ENCODE peak calls at places on chromosomes 12 and 14, in four cellular contexts. One of them, this sample, is unnamed.

GRCh38 chr12:16037533-16037932 is 126.4 kb downstream of the DERA start:
- DNase-seq in HepG2: peak
- DNase-seq in GM12878: no peak
- DNase-seq in K562: no peak
- DNase-seq in this sample: no peak

GRCh38 chr14:24343795-24344660 is 4.2 kb upstream of the RIPK3 start:
- DNase-seq in HepG2: peak
- DNase-seq in GM12878: no peak
- DNase-seq in K562: no peak
- DNase-seq in this sample: no peak

GRCh38 chr14:23538785-23539184 is 12.8 kb downstream of the ZFHX2 start:
- DNase-seq in HepG2: no peak
- DNase-seq in GM12878: no peak
- DNase-seq in K562: no peak
- DNase-seq in this sample: no peak

GRCh38 chr14:28784262-28785021 is 17.9 kb downstream of the FOXG1 start:
- DNase-seq in HepG2: no peak
- DNase-seq in GM12878: no peak
- DNase-seq in K562: no peak
- DNase-seq in this sample: no peak

GRCh38 chr14:95288672-95289322 is 30.9 kb downstream of the CLMN start:
- DNase-seq in HepG2: no peak
- DNase-seq in GM12878: no peak
- DNase-seq in K562: no peak
- DNase-seq in this sample: no peak

GRCh38 chr12:94535614-94535932 is 75.9 kb upstream of the CEP83 start:
- DNase-seq in HepG2: peak
- DNase-seq in GM12878: no peak
- DNase-seq in K562: no peak
- DNase-seq in this sample: no peak

GRCh38 chr14:49506650-49507049 is 79.5 kb downstream of the RPS29 start:
- DNase-seq in HepG2: no peak
- DNase-seq in GM12878: no peak
- DNase-seq in K562: no peak
- DNase-seq in this sample: no peak

GRCh38 chr14:32938719-32939253 is at the start of gene NPAS3:
- DNase-seq in HepG2: no peak
- DNase-seq in GM12878: no peak
- DNase-seq in K562: no peak
- DNase-seq in this sample: peak

GRCh38 chr12:85237320-85237719 is 42.7 kb upstream of the ALX1 start:
- DNase-seq in HepG2: no peak
- DNase-seq in GM12878: no peak
- DNase-seq in K562: no peak
- DNase-seq in this sample: no peak

GRCh38 chr14:33990790-33991189 is 39.9 kb upstream of the EGLN3 start:
- DNase-seq in HepG2: no peak
- DNase-seq in GM12878: no peak
- DNase-seq in K562: no peak
- DNase-seq in this sample: no peak

GRCh38 chr12:90940872-90941499 is 14.0 kb downstream of the CCER1 start:
- DNase-seq in HepG2: peak
- DNase-seq in GM12878: no peak
- DNase-seq in K562: peak
- DNase-seq in this sample: peak

GRCh38 chr14:73713804-73714655 is at the start of gene PNMA1:
- DNase-seq in HepG2: peak
- DNase-seq in GM12878: no peak
- DNase-seq in K562: peak
- DNase-seq in this sample: peak

GRCh38 chr14:99143793-99144192 is 128.2 kb downstream of the BCL11B start:
- DNase-seq in HepG2: no peak
- DNase-seq in GM12878: no peak
- DNase-seq in K562: no peak
- DNase-seq in this sample: no peak

GRCh38 chr12:92419201-92419600 is 273.6 kb upstream of the BTG1 start:
- DNase-seq in HepG2: no peak
- DNase-seq in GM12878: no peak
- DNase-seq in K562: no peak
- DNase-seq in this sample: no peak

GRCh38 chr12:15732341-15733061 is 56.7 kb downstream of the EPS8 start:
- DNase-seq in HepG2: peak
- DNase-seq in GM12878: peak
- DNase-seq in K562: no peak
- DNase-seq in this sample: no peak

GRCh38 chr12:70812124-70812523 is 108.4 kb downstream of the PTPRR start:
- DNase-seq in HepG2: no peak
- DNase-seq in GM12878: no peak
- DNase-seq in K562: no peak
- DNase-seq in this sample: no peak

GRCh38 chr14:103198429-103199140 is 75.3 kb downstream of the TNFAIP2 start:
- DNase-seq in HepG2: peak
- DNase-seq in GM12878: no peak
- DNase-seq in K562: no peak
- DNase-seq in this sample: no peak

GRCh38 chr12:112013601-112014402 is 576 bp downstream of the ERP29 start:
- DNase-seq in HepG2: peak
- DNase-seq in GM12878: peak
- DNase-seq in K562: peak
- DNase-seq in this sample: peak

GRCh38 chr12:1822699-1823098 is 2.3 kb downstream of the LRTM2 start:
- DNase-seq in HepG2: no peak
- DNase-seq in GM12878: no peak
- DNase-seq in K562: no peak
- DNase-seq in this sample: no peak

GRCh38 chr12:117580718-117581062 is 219.3 kb upstream of the NOS1 start:
- DNase-seq in HepG2: no peak
- DNase-seq in GM12878: no peak
- DNase-seq in K562: peak
- DNase-seq in this sample: peak

GRCh38 chr12:110183386-110183785 is 59.2 kb downstream of the IFT81 start:
- DNase-seq in HepG2: peak
- DNase-seq in GM12878: no peak
- DNase-seq in K562: no peak
- DNase-seq in this sample: no peak

GRCh38 chr12:40105265-40105514 is 691 bp downstream of the SLC2A13 start:
- DNase-seq in HepG2: no peak
- DNase-seq in GM12878: no peak
- DNase-seq in K562: no peak
- DNase-seq in this sample: no peak

GRCh38 chr14:54651649-54652048 is 84.7 kb downstream of the SAMD4A start:
- DNase-seq in HepG2: no peak
- DNase-seq in GM12878: no peak
- DNase-seq in K562: no peak
- DNase-seq in this sample: no peak

GRCh38 chr12:25644964-25645363 is 91.9 kb upstream of the LMNTD1 start:
- DNase-seq in HepG2: no peak
- DNase-seq in GM12878: no peak
- DNase-seq in K562: no peak
- DNase-seq in this sample: no peak

GRCh38 chr12:55955800-55956508 is 9.9 kb downstream of the PMEL start:
- DNase-seq in HepG2: peak
- DNase-seq in GM12878: no peak
- DNase-seq in K562: peak
- DNase-seq in this sample: no peak

GRCh38 chr12:47323802-47324201 is 244.0 kb upstream of the AMIGO2 start:
- DNase-seq in HepG2: no peak
- DNase-seq in GM12878: no peak
- DNase-seq in K562: no peak
- DNase-seq in this sample: no peak

GRCh38 chr14:44463386-44464004 is 43.6 kb downstream of the FSCB start:
- DNase-seq in HepG2: no peak
- DNase-seq in GM12878: no peak
- DNase-seq in K562: no peak
- DNase-seq in this sample: no peak
- TF ChIP-seq FOXK2 in HepG2: no peak
- TF ChIP-seq FOXK2 in GM12878: no peak
- TF ChIP-seq FOXK2 in K562: no peak
- TF ChIP-seq FOXK2 in this sample: no peak

GRCh38 chr12:43282106-43282505 is 269.9 kb downstream of the ADAMTS20 start:
- DNase-seq in HepG2: no peak
- DNase-seq in GM12878: no peak
- DNase-seq in K562: no peak
- DNase-seq in this sample: no peak
- TF ChIP-seq SP1 in HepG2: no peak
- TF ChIP-seq SP1 in GM12878: no peak
- TF ChIP-seq SP1 in K562: no peak
- TF ChIP-seq SP1 in this sample: no peak

DNA sequence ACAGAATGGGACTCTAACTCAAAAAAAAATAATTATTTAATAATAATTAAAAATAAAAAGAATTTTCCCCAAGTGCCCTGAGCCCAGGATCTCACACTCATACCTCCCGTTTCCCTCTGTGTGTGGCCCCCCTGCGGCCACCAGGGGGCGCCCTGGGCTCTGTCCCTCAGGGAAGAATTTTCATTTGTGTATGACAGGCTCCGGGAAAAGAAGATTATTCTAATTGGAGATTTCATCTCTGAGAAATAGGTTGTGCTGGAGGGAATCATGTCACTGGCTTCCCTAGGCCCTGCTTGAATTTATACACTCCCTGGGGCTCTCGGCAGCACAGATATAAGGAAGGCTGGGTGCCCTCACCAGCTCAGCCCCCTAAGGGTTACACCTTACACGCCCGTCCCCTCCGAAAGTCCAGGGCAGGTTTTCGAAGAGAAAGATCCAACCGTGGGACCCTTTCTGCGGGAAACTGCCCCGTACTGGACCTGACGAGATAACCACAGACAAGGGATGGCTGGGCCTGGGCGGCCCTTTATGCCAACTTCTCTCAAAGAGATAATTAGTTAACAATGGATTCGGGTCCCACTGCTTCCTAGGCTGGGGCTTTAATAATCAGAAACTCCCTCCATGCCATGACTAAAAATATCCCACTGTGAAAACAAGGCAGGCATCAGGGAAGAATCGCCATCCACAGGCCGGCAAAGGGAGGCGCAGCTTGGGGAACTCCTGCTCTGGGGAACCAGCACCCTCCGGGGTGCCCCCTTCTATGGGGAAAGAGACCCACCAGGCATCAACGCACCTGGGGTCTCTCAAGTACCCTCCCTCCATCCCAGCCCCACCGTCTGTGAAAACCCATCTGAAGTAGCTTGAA is 80.7 kb downstream of the KDM2B start:
- DNase-seq in HepG2: peak
- DNase-seq in GM12878: no peak
- DNase-seq in K562: peak
- DNase-seq in this sample: peak
- TF ChIP-seq FOXK2 in HepG2: no peak
- TF ChIP-seq FOXK2 in GM12878: no peak
- TF ChIP-seq FOXK2 in K562: no peak
- TF ChIP-seq FOXK2 in this sample: no peak

DNA sequence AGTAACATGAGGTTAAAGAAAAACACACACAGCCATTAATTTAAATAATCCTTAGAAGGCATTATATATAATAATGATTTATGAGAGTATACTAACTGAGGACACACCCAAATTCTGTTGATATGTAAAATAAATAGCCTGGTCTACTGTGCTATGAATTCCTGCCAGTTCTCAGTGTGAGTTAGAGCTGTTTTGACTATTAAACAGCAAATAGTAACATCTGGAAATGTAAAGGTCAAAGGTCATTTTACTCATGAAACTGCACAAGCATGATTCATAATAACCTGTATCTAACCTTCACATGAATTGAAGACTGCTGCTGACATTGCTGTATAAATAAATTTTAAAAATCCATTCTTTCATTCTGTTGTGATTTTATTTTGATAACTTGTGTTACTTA is 966.7 kb downstream of the SLC6A15 start:
- DNase-seq in HepG2: peak
- DNase-seq in GM12878: no peak
- DNase-seq in K562: no peak
- DNase-seq in this sample: no peak
- TF ChIP-seq SP1 in HepG2: no peak
- TF ChIP-seq SP1 in GM12878: no peak
- TF ChIP-seq SP1 in K562: no peak
- TF ChIP-seq SP1 in this sample: no peak

DNA sequence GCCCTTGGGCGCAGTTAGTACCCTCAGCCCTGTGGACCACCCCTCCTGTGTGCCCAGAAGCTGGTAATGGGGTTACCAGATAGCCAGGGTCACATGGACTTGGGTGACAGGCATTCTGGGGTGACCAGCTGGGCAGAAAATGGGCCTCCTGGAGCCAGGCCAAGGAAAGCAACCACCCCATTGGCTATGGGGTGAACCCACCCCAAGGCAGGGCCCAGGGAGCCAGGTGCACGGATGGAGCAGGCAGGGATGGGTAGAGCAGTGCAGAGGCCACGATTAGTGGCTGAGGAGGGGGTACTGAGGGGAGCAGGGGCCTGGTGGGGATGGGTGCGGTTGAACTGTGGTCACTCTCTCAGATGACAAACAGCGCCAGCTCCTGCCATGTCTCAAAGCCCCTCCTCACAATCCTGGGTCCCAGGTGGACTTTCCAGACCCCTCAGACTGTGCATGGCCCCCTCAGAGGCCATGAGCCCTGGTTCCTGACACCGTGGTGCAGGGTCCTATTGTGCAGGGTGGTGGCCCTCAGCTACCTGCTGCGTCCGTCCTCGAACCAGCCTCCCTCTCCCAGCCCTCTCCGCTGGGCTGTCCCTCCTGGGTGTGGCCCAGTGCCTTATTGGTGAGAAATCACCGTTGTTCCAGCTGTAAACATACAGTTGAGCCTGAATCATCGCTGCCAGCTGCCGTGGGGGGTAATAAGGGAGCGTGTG is 23.4 kb upstream of the BEGAIN start:
- DNase-seq in HepG2: no peak
- DNase-seq in GM12878: no peak
- DNase-seq in K562: no peak
- DNase-seq in this sample: no peak
- TF ChIP-seq FOXK2 in HepG2: no peak
- TF ChIP-seq FOXK2 in GM12878: no peak
- TF ChIP-seq FOXK2 in K562: no peak
- TF ChIP-seq FOXK2 in this sample: no peak

GRCh38 chr12:132559652-132560420 is 50.5 kb downstream of the LRCOL1 start:
- DNase-seq in HepG2: peak
- DNase-seq in GM12878: no peak
- DNase-seq in K562: peak
- DNase-seq in this sample: peak
- TF ChIP-seq SP1 in HepG2: no peak
- TF ChIP-seq SP1 in GM12878: no peak
- TF ChIP-seq SP1 in K562: no peak
- TF ChIP-seq SP1 in this sample: no peak